ENCODE peak calls at places on chromosomes 6 and 20, in eight cellular contexts. X is CD8-positive, alpha-beta memory T cell; W is heart left ventricle; O is uterus; B is pancreas; C is psoas muscle; V is heart right ventricle; L is lung. Y is an unnamed sample.

GRCh38 chr20:56786503-56786902 is 157.4 kb downstream of the TFAP2C start:
- DNase-seq in X (no peak), W (no peak), O (no peak), B (no peak), C (no peak), V (no peak), L (no peak), Y (no peak)

GRCh38 chr6:110415297-110415916 is at the start of gene DDO:
- DNase-seq in X (no peak), W (peak; percentile 89), O (peak; percentile 84), B (peak; percentile 95), C (peak; percentile 95), V (peak; percentile 85), L (peak; percentile 48), Y (peak; percentile 99)

GRCh38 chr20:9241232-9241692 is 172.4 kb downstream of the PLCB4 start:
- DNase-seq in X (no peak), W (no peak), O (no peak), B (no peak), C (no peak), V (no peak), L (no peak), Y (no peak)

GRCh38 chr6:4402477-4402976 is 267.2 kb upstream of the ECI2 start:
- DNase-seq in X (no peak), W (peak; percentile 64), O (peak; percentile 24), B (no peak), C (peak; percentile 81), V (peak; percentile 71), L (no peak), Y (peak; percentile 31)

GRCh38 chr6:33301877-33302276 is 3.1 kb upstream of the RGL2 start:
- DNase-seq in X (no peak), W (no peak), O (no peak), B (no peak), C (no peak), V (no peak), L (no peak), Y (no peak)

GRCh38 chr6:85186546-85187170 is 263.2 kb upstream of the NT5E start:
- DNase-seq in X (no peak), W (no peak), O (no peak), B (no peak), C (no peak), V (no peak), L (no peak), Y (no peak)

GRCh38 chr6:28218312-28219248 is 6.5 kb upstream of the ZSCAN9 start:
- DNase-seq in X (no peak), W (peak; percentile 90), O (peak; percentile 62), B (peak; percentile 84), C (peak; percentile 86), V (peak; percentile 85), L (peak; percentile 69), Y (peak; percentile 86)

GRCh38 chr20:57717797-57718196 is 8.0 kb upstream of the PMEPA1 start:
- DNase-seq in X (no peak), W (no peak), O (no peak), B (no peak), C (no peak), V (no peak), L (no peak), Y (no peak)

GRCh38 chr20:51705400-51705799 is 62.8 kb downstream of the ATP9A start:
- DNase-seq in X (no peak), W (no peak), O (no peak), B (no peak), C (no peak), V (no peak), L (no peak), Y (no peak)

GRCh38 chr20:38357653-38358207 is 11.4 kb downstream of the LBP start:
- DNase-seq in X (no peak), W (no peak), O (no peak), B (no peak), C (no peak), V (no peak), L (peak; percentile 45), Y (no peak)

GRCh38 chr6:42263165-42263852 is 45.6 kb upstream of the MRPS10 start:
- DNase-seq in X (no peak), W (no peak), O (no peak), B (no peak), C (peak; percentile 51), V (no peak), L (no peak), Y (no peak)

GRCh38 chr20:49045440-49046086 is 549 bp upstream of the CSE1L start:
- DNase-seq in X (no peak), W (peak; percentile 66), O (no peak), B (peak; percentile 62), C (peak; percentile 67), V (peak; percentile 39), L (peak; percentile 41), Y (no peak)

GRCh38 chr6:63844287-63844686 is 208.7 kb downstream of the PHF3 start:
- DNase-seq in X (no peak), W (no peak), O (no peak), B (no peak), C (no peak), V (no peak), L (no peak), Y (no peak)

GRCh38 chr6:88358846-88359245 is 192.7 kb upstream of the CNR1 start:
- DNase-seq in X (no peak), W (no peak), O (no peak), B (no peak), C (no peak), V (no peak), L (no peak), Y (no peak)

GRCh38 chr20:20003088-20003954 is 13.8 kb upstream of the NAA20 start:
- DNase-seq in X (peak; percentile 1), W (no peak), O (peak; percentile 66), B (no peak), C (no peak), V (peak; percentile 69), L (no peak), Y (no peak)

GRCh38 chr6:107794771-107795170 is 29.3 kb downstream of the SCML4 start:
- DNase-seq in X (no peak), W (no peak), O (no peak), B (no peak), C (no peak), V (no peak), L (no peak), Y (no peak)

GRCh38 chr6:28794175-28795002 is 129.4 kb downstream of the TRIM27 start:
- DNase-seq in X (no peak), W (no peak), O (no peak), B (no peak), C (no peak), V (no peak), L (no peak), Y (no peak)

GRCh38 chr6:97594834-97595233 is 311.8 kb upstream of the MMS22L start:
- DNase-seq in X (no peak), W (no peak), O (no peak), B (no peak), C (no peak), V (peak; percentile 52), L (no peak), Y (no peak)

GRCh38 chr6:31125162-31125561 is 4.9 kb upstream of the CDSN start:
- DNase-seq in X (no peak), W (peak; percentile 75), O (peak; percentile 81), B (peak; percentile 31), C (no peak), V (peak; percentile 66), L (peak; percentile 73), Y (no peak)

GRCh38 chr6:2439632-2440031 is 194.2 kb upstream of the GMDS start:
- DNase-seq in X (no peak), W (no peak), O (no peak), B (no peak), C (no peak), V (no peak), L (no peak), Y (no peak)

DNA sequence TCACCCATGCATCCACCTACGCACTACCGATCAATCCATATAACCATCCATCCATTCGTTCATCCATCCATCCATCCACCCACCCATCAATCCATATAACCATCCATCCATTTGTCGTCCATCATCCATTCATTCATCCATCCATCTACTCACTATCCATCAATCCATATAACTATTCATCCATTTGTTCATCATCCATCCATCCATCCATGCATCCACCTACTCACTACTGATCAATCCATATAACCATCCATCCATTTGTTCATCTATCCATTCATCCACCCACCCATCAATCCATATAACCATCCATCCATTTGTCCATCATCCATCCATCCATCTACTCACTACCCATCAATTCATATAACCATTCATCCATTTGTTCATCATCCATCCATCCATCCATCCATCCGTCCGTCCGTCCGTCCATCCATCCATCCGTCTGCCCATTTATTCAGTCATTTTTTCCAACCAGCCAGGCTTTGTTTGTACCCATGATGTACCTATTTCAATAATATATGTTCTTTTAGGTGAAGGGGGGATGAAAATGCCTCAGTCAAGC is 6.1 kb upstream of the BPIFB6 start:
- DNase-seq in X (no peak), W (no peak), O (no peak), B (no peak), C (no peak), V (no peak), L (no peak), Y (no peak)
- H3K4me3 ChIP-seq in X (no peak overlapping the region), W (no peak overlapping the region), O (no peak overlapping the region), B (no peak overlapping the region), C (no peak overlapping the region), V (no peak overlapping the region), L (no peak overlapping the region), Y (no peak overlapping the region)

GRCh38 chr6:37561361-37561760 is 61.7 kb upstream of the CCDC167 start:
- DNase-seq in X (no peak), W (no peak), O (no peak), B (no peak), C (no peak), V (no peak), L (no peak), Y (no peak)
- H3K27ac ChIP-seq in X (no peak overlapping the region), W (no peak overlapping the region), O (no peak overlapping the region), B (no peak overlapping the region), C (no peak overlapping the region), V (no peak overlapping the region), L (no peak overlapping the region), Y (no peak overlapping the region)

DNA sequence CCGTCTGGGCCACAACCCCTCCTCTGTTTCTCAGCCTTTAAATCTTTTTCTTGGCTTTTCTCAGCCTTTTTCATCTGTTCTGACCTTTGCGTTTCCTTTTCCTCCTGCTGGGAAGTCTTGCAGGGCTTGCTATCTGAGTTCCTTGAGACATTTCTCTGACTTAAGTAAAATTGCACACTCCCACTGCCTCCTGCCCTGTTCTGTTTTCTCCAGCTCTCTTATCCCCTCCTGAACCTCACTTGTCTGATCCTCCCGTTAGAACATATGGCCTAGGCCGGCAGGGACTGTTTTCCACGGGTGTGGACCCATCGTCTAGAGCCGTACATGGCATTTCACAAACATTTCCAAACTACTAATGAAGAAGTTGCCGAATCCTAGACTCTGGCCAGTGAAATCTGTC is 63.0 kb downstream of the ARID1B start:
- DNase-seq in X (no peak), W (no peak), O (no peak), B (no peak), C (no peak), V (no peak), L (no peak), Y (no peak)
- H3K4me3 ChIP-seq in X (no peak overlapping the region), W (peak overlapping the region; percentile 0), O (peak overlapping the region; percentile 4), B (no peak overlapping the region), C (no peak overlapping the region), V (no peak overlapping the region), L (no peak overlapping the region), Y (no peak overlapping the region)

DNA sequence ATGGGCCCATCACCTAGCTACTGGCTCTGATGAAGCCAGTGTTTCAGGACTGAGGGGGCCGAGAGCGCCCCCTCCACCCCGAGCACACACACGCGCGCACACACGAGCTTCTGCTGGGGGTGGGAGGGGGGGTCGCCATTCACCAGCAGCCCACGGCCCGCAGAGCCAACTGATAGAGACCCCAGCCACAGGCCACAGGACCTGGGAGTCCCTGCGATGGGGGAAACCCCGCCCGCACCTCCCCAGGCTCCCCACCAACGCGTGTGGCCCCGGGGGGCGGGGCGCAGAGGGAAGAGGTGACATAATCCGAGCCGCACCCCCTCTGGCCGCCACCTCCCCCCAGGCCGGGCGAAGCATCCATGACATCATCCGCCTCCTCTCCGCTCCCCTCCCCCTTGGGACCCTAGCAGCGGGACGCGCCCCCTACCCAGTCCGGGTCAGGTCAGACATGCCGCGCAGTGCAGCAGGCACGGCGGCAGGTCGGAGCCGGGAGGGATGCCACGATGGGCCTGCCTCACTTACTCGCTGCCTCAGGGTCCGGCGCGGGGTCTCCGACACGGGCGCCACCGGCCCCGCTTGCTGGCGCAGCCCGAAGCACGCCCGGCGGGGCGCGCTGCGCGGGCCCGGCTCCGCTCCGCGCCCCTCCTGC is at the start of gene LZTS3:
- DNase-seq in X (peak; percentile 85), W (peak; percentile 81), O (peak; percentile 81), B (peak; percentile 92), C (peak; percentile 86), V (peak; percentile 76), L (peak; percentile 65), Y (peak; percentile 50)
- H3K27ac ChIP-seq in X (peak within 1 kb of the TSS; percentile 72), W (no peak within 1 kb of the TSS), O (peak within 1 kb of the TSS; percentile 87), B (peak within 1 kb of the TSS; percentile 83), C (peak within 1 kb of the TSS; percentile 79), V (peak within 1 kb of the TSS; percentile 52), L (peak within 1 kb of the TSS; percentile 69), Y (peak within 1 kb of the TSS; percentile 47)